ENCODE peak calls at places on chromosomes 16 and 17, in four cellular contexts. R is body of pancreas; B is A549; J is stimulated activated CD4-positive, alpha-beta T cell treated with anti-CD3 and anti-CD28 coated beads, Interleukin-1b, Interleukin-23, amount 100 ng/mL, for 48 hours. K is an unnamed sample.

GRCh38 chr17:81231121-81231645 is 7.7 kb downstream of the TEPSIN start:
- DNase-seq in R (no peak), J (no peak), B (no peak), K (no peak)

GRCh38 chr17:39002991-39003715 is 36.0 kb upstream of the FBXO47 start:
- DNase-seq in B (no peak), R (peak), J (peak), K (peak)

GRCh38 chr17:21249911-21250703 is 3.1 kb downstream of the NATD1 start:
- DNase-seq in J (no peak), B (no peak), R (no peak), K (no peak)

GRCh38 chr16:66959645-66960177 is 1.4 kb upstream of the CES3 start:
- DNase-seq in R (peak), B (no peak), J (no peak), K (no peak)

GRCh38 chr16:88911148-88911945 is 44.9 kb upstream of the PABPN1L start:
- DNase-seq in R (no peak), B (no peak), J (no peak), K (no peak)

GRCh38 chr16:11297492-11298142 is 16.5 kb upstream of the PRM1 start:
- DNase-seq in R (peak), J (peak), B (no peak), K (peak)

GRCh38 chr17:47204722-47205418 is 4.3 kb upstream of the MYL4 start:
- DNase-seq in R (peak), B (no peak), J (peak), K (peak)

GRCh38 chr17:75832652-75833400 is 11.4 kb downstream of the UNC13D start:
- DNase-seq in J (no peak), B (no peak), R (no peak), K (peak)